ENCODE peak calls at places on chromosomes 3 and 15, in five cellular contexts. W, K, Y, B and D are unnamed samples. For H3K4me1, the result is how much of the 10 kb centered on the place peaks cover.

GRCh38 chr3:58008140-58009025 is at the start of gene FLNB:
- DNase-seq in W (peak), K (no peak), Y (peak), B (no peak), D (peak)

GRCh38 chr3:41327718-41328117 is 128.4 kb downstream of the CTNNB1 start:
- DNase-seq in W (peak), K (peak), Y (no peak), B (no peak), D (no peak)

GRCh38 chr15:84937144-84937543 is 44.5 kb upstream of the PDE8A start:
- DNase-seq in W (peak), K (no peak), Y (no peak), B (no peak), D (no peak)

GRCh38 chr15:43100971-43101370 is 4.9 kb downstream of the UBR1 start:
- DNase-seq in W (no peak), K (no peak), Y (no peak), B (no peak), D (no peak)

GRCh38 chr15:88098317-88098716 is 158.2 kb downstream of the NTRK3 start:
- DNase-seq in W (no peak), K (no peak), Y (no peak), B (no peak), D (no peak)

GRCh38 chr3:107981471-107982111 is 109.2 kb downstream of the CD47 start:
- DNase-seq in W (no peak), K (no peak), Y (peak), B (no peak), D (no peak)

GRCh38 chr3:72144773-72145505 is 360.0 kb upstream of the PROK2 start:
- DNase-seq in W (no peak), K (no peak), Y (no peak), B (no peak), D (no peak)

GRCh38 chr15:101498076-101498730 is 8.7 kb upstream of the PCSK6 start:
- DNase-seq in W (no peak), K (no peak), Y (no peak), B (no peak), D (no peak)

GRCh38 chr15:78223396-78224023 is 10.9 kb downstream of the ACSBG1 start:
- DNase-seq in W (peak), K (no peak), Y (peak), B (no peak), D (no peak)

GRCh38 chr15:78372880-78373279 is 32.7 kb downstream of the CRABP1 start:
- DNase-seq in W (no peak), K (no peak), Y (no peak), B (no peak), D (no peak)

GRCh38 chr3:125075738-125076137 is 19.9 kb upstream of the HEG1 start:
- DNase-seq in W (no peak), K (no peak), Y (no peak), B (no peak), D (no peak)

GRCh38 chr3:170868577-170869239 is 1.3 kb downstream of the RPL22L1 start:
- DNase-seq in W (no peak), K (no peak), Y (peak), B (no peak), D (no peak)

GRCh38 chr3:18030371-18030870 is 288.0 kb upstream of the TBC1D5 start:
- DNase-seq in W (no peak), K (no peak), Y (no peak), B (no peak), D (no peak)

GRCh38 chr15:82536409-82537350 is 3.6 kb downstream of the RPS17 start:
- DNase-seq in W (no peak), K (no peak), Y (peak), B (no peak), D (no peak)

GRCh38 chr15:44216958-44217357 is 21.9 kb upstream of the FRMD5 start:
- DNase-seq in W (no peak), K (peak), Y (no peak), B (no peak), D (no peak)

GRCh38 chr15:95860406-95860805 is 470.1 kb upstream of the NR2F2 start:
- DNase-seq in W (no peak), K (no peak), Y (no peak), B (no peak), D (no peak)

GRCh38 chr3:54696313-54696712 is 231.5 kb downstream of the LRTM1 start:
- DNase-seq in W (no peak), K (peak), Y (no peak), B (no peak), D (no peak)

GRCh38 chr15:52737720-52738119 is 52.4 kb downstream of the ONECUT1 start:
- DNase-seq in W (no peak), K (no peak), Y (peak), B (no peak), D (no peak)

GRCh38 chr15:38782156-38782555 is 217.5 kb upstream of the RASGRP1 start:
- DNase-seq in W (no peak), K (no peak), Y (no peak), B (no peak), D (no peak)

GRCh38 chr3:107222927-107223326 is 154.3 kb upstream of the CCDC54 start:
- DNase-seq in W (peak), K (peak), Y (peak), B (no peak), D (no peak)

GRCh38 chr15:65212097-65212496 is 824 bp upstream of the CILP start:
- DNase-seq in W (no peak), K (no peak), Y (peak), B (no peak), D (no peak)

GRCh38 chr15:62758126-62758951 is 284.2 kb upstream of the TPM1 start:
- DNase-seq in W (peak), K (peak), Y (peak), B (no peak), D (no peak)

GRCh38 chr3:143763568-143764162 is 84.6 kb downstream of the SLC9A9 start:
- DNase-seq in W (peak), K (no peak), Y (peak), B (no peak), D (no peak)

GRCh38 chr3:192929146-192929545 is 11.5 kb upstream of the MB21D2 start:
- DNase-seq in W (peak), K (peak), Y (peak), B (no peak), D (no peak)

GRCh38 chr15:61383421-61383820 is 154.3 kb upstream of the RORA start:
- DNase-seq in W (peak), K (peak), Y (peak), B (no peak), D (no peak)

GRCh38 chr3:42702066-42702951 is at the start of gene HHATL:
- DNase-seq in W (no peak), K (no peak), Y (no peak), B (no peak), D (no peak)

GRCh38 chr3:140736863-140737460 is 59.1 kb downstream of the TRIM42 start:
- DNase-seq in W (no peak), K (peak), Y (peak), B (peak), D (peak)

GRCh38 chr3:58683001-58683845 is 16.6 kb upstream of the FAM3D start:
- DNase-seq in W (peak), K (peak), Y (peak), B (no peak), D (no peak)

GRCh38 chr3:14410106-14410500 is 7.7 kb downstream of the SLC6A6 start:
- DNase-seq in W (no peak), K (no peak), Y (no peak), B (no peak), D (no peak)
- H3K9ac ChIP-seq in W (peak), K (peak), Y (peak), B (no peak), D (no peak)

GRCh38 chr3:15289661-15290060 is 42.7 kb downstream of the SH3BP5 start:
- DNase-seq in W (no peak), K (no peak), Y (no peak), B (no peak), D (no peak)

GRCh38 chr3:15286022-15286421 is 46.4 kb downstream of the SH3BP5 start:
- DNase-seq in W (no peak), K (no peak), Y (no peak), B (no peak), D (no peak)

GRCh38 chr3:15287565-15288330 is 44.6 kb downstream of the SH3BP5 start:
- DNase-seq in W (peak), K (peak), Y (peak), B (no peak), D (no peak)

GRCh38 chr3:15290731-15291130 is 41.7 kb downstream of the SH3BP5 start:
- DNase-seq in W (no peak), K (no peak), Y (no peak), B (no peak), D (no peak)

DNA sequence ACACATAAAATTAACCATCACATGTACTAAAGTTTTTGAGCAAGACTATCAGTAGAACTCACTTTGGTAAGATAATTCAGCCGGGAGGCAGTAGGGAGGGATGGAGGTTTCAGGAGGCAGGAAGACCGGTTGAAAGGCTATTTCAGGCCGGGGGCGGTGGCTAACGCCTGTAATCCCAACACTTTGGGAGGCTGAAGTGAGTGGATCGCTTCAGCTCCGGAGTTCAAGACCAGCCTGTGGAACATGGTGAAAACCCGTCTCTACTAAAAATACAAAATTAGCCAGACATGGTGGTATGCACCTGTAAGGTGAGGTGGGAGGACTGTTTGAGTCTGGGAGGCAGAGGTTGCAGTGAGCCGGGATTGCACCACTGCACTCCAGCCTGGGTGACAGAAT is 44.1 kb downstream of the SH3BP5 start:
- DNase-seq in W (no peak), K (no peak), Y (no peak), B (no peak), D (no peak)
- H3K4me1 ChIP-seq in W (under half), K (under half), Y (under half), B (under half), D (under half)

DNA sequence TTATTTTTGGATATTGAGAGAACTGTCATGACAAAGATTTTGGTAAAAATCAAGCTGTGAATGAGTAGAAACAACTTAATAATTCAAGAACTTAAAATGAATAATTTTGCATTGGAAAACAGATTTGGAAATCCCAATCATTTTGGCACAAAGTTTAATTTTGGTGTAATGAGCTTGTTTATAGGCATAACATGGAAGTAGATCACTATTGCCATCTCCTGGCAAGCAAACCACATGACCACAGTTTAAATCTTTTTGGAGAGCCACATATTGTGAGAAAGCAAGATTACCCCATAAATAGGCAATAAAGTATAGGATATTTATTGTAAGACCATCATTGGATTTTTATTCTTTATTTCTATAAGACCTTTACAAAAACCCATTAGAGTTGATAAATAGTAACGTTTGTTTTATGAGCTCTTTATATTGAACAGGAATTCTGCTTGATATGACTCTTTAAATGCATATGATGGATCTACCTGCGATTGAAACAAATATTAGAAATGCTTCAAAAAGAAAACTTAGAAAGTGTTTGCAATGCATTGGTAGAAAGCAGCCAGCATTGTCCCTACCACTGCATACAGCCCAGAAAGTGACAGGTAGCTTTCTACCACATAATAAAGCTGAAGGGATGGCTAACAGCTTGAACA is 766.9 kb downstream of the TBL1XR1 start:
- DNase-seq in W (peak), K (peak), Y (peak), B (no peak), D (peak)
- H3K9ac ChIP-seq in W (no peak), K (no peak), Y (no peak), B (no peak), D (no peak)

GRCh38 chr3:195870442-195870841 is 37.9 kb downstream of the TNK2 start:
- DNase-seq in W (no peak), K (no peak), Y (peak), B (no peak), D (no peak)

GRCh38 chr3:195872800-195873199 is 35.6 kb downstream of the TNK2 start:
- DNase-seq in W (no peak), K (no peak), Y (no peak), B (no peak), D (no peak)

GRCh38 chr3:195869413-195870001 is 38.8 kb downstream of the TNK2 start:
- DNase-seq in W (no peak), K (no peak), Y (no peak), B (no peak), D (no peak)

GRCh38 chr3:195872097-195872496 is 36.3 kb downstream of the TNK2 start:
- DNase-seq in W (no peak), K (no peak), Y (no peak), B (no peak), D (no peak)

GRCh38 chr3:195870937-195871336 is 37.4 kb downstream of the TNK2 start:
- DNase-seq in W (no peak), K (no peak), Y (no peak), B (no peak), D (no peak)
- H3K4me1 ChIP-seq in W (under half), K (under half), Y (under half), B (under half), D (under half)

GRCh38 chr3:61584494-61584893 is 23.1 kb downstream of the PTPRG start:
- DNase-seq in W (no peak), K (no peak), Y (no peak), B (no peak), D (no peak)
- H3K9ac ChIP-seq in W (peak), K (no peak), Y (no peak), B (no peak), D (no peak)